ENCODE peak calls at places on chromosomes 12 and 14, in eight cellular contexts. E is MM.1S; P is left ventricle myocardium inferior; O is tibial artery; K is CD8-positive, alpha-beta T cell; S is mucosa of descending colon; D is ascending aorta; F is NT2/D1. W is an unnamed sample. For H3K4me1, the result is how much of the 10 kb centered on the place peaks cover.

GRCh38 chr12:2052861-2053674 is at the start of gene CACNA1C:
- DNase-seq in P (peak), S (peak), K (no peak), D (no peak), O (no peak), F (peak), E (peak), W (no peak)

GRCh38 chr14:83251402-83251801 is 1717.7 kb upstream of the SEL1L start:
- DNase-seq in O (no peak), E (no peak), S (no peak), F (no peak), D (no peak), K (no peak), P (no peak), W (no peak)

GRCh38 chr14:88993946-88994345 is 169.5 kb downstream of the TTC8 start:
- DNase-seq in F (no peak), S (no peak), E (no peak), O (no peak), P (no peak), D (no peak), K (no peak), W (no peak)

GRCh38 chr12:96395236-96395635 is 5.0 kb downstream of the CDK17 start:
- DNase-seq in F (no peak), S (no peak), K (no peak), O (no peak), P (no peak), E (no peak), D (no peak), W (no peak)

GRCh38 chr12:12247584-12247983 is 19.3 kb downstream of the LRP6 start:
- DNase-seq in D (no peak), K (no peak), P (no peak), S (no peak), O (no peak), F (no peak), E (no peak), W (no peak)

GRCh38 chr14:35213869-35214387 is 78.3 kb upstream of the PSMA6 start:
- DNase-seq in P (no peak), F (no peak), O (no peak), K (no peak), D (no peak), S (no peak), E (no peak), W (no peak)

GRCh38 chr12:67926063-67926462 is 63.2 kb upstream of the IFNG-AS1 start:
- DNase-seq in P (no peak), K (no peak), O (no peak), D (no peak), S (no peak), F (no peak), E (no peak), W (no peak)

GRCh38 chr12:68350753-68351152 is 18.6 kb upstream of the MDM1 start:
- DNase-seq in S (no peak), D (no peak), F (no peak), P (no peak), E (no peak), K (no peak), O (no peak), W (no peak)

GRCh38 chr14:86038401-86038985 is 508.5 kb downstream of the FLRT2 start:
- DNase-seq in F (peak), P (no peak), O (peak), D (no peak), S (peak), E (peak), K (peak), W (peak)

GRCh38 chr12:40557980-40558379 is 134.3 kb upstream of the CNTN1 start:
- DNase-seq in D (no peak), S (no peak), K (no peak), O (no peak), F (no peak), E (no peak), P (no peak), W (no peak)

GRCh38 chr12:6965026-6965661 is 5.3 kb downstream of the PHB2 start:
- DNase-seq in F (peak), P (peak), O (peak), K (peak), D (no peak), S (peak), E (peak), W (peak)

GRCh38 chr12:63882844-63883243 is 38.3 kb downstream of the SRGAP1 start:
- DNase-seq in P (peak), E (no peak), F (no peak), O (no peak), S (no peak), D (no peak), K (no peak), W (no peak)

GRCh38 chr12:56071648-56072047 is 8.3 kb upstream of the ERBB3 start:
- DNase-seq in O (no peak), S (no peak), D (no peak), P (no peak), K (no peak), F (no peak), E (no peak), W (no peak)

GRCh38 chr12:53495903-53496751 is 3.1 kb downstream of the MAP3K12 start:
- DNase-seq in D (no peak), F (no peak), K (no peak), P (no peak), O (peak), S (peak), E (no peak), W (no peak)

GRCh38 chr12:71045781-71046180 is 112.0 kb downstream of the TSPAN8 start:
- DNase-seq in K (no peak), F (no peak), P (no peak), E (peak), O (no peak), S (no peak), D (no peak), W (no peak)

GRCh38 chr12:63151898-63152700 is 1.1 kb upstream of the AVPR1A start:
- DNase-seq in S (peak), D (no peak), O (peak), F (peak), P (peak), K (no peak), E (peak), W (no peak)

GRCh38 chr12:17383321-17383720 is 706.7 kb downstream of the RERGL start:
- DNase-seq in S (no peak), F (no peak), D (no peak), P (no peak), E (no peak), O (no peak), K (no peak), W (no peak)

GRCh38 chr12:47082963-47083621 is 3.3 kb upstream of the AMIGO2 start:
- DNase-seq in S (no peak), P (no peak), D (no peak), K (no peak), O (no peak), F (no peak), E (no peak), W (no peak)

GRCh38 chr14:99735189-99736135 is 51.4 kb downstream of the CYP46A1 start:
- DNase-seq in P (peak), F (no peak), D (peak), S (no peak), O (peak), E (no peak), K (no peak), W (no peak)

GRCh38 chr12:109127533-109128242 is 11.3 kb downstream of the ACACB start:
- DNase-seq in O (no peak), S (no peak), D (no peak), P (no peak), E (no peak), F (no peak), K (no peak), W (no peak)

GRCh38 chr14:51552768-51553426 is 98.8 kb upstream of the FRMD6 start:
- DNase-seq in F (no peak), P (no peak), K (no peak), S (peak), E (no peak), O (no peak), D (no peak), W (no peak)

GRCh38 chr12:99984271-99985128 is at the start of gene ANKS1B:
- DNase-seq in D (no peak), F (peak), O (peak), E (peak), P (peak), K (no peak), S (peak), W (peak)

GRCh38 chr12:91704446-91704845 is 441.2 kb downstream of the BTG1 start:
- DNase-seq in E (no peak), D (no peak), F (no peak), K (no peak), P (no peak), O (no peak), S (no peak), W (no peak)

GRCh38 chr14:55316528-55316927 is 45.3 kb downstream of the FBXO34 start:
- DNase-seq in F (no peak), E (no peak), O (no peak), P (no peak), K (no peak), D (no peak), S (peak), W (no peak)

GRCh38 chr12:26798013-26798412 is 35.0 kb downstream of the ITPR2 start:
- DNase-seq in K (no peak), E (peak), S (no peak), P (no peak), O (no peak), F (no peak), D (no peak), W (no peak)

GRCh38 chr14:57171903-57172302 is 96.8 kb downstream of the EXOC5 start:
- DNase-seq in O (no peak), P (no peak), E (no peak), S (no peak), F (no peak), D (no peak), K (no peak), W (no peak)

GRCh38 chr12:30877110-30877875 is 49.3 kb upstream of the TSPAN11 start:
- DNase-seq in D (no peak), O (no peak), S (no peak), K (no peak), E (no peak), P (no peak), F (no peak), W (no peak)

GRCh38 chr14:77032483-77032853 is 4.0 kb upstream of the IRF2BPL start:
- DNase-seq in S (no peak), E (no peak), D (no peak), K (no peak), P (no peak), F (no peak), O (no peak), W (no peak)

GRCh38 chr14:77031680-77032482 is 3.4 kb upstream of the IRF2BPL start:
- DNase-seq in K (no peak), P (no peak), O (peak), F (no peak), S (peak), D (no peak), E (no peak), W (no peak)

GRCh38 chr14:77035267-77035666 is 6.8 kb upstream of the IRF2BPL start:
- DNase-seq in F (no peak), S (no peak), D (no peak), O (no peak), E (no peak), K (no peak), P (no peak), W (no peak)

GRCh38 chr14:77033622-77034521 is 5.4 kb upstream of the IRF2BPL start:
- DNase-seq in P (peak), D (no peak), O (peak), S (peak), F (peak), E (peak), K (peak), W (peak)

GRCh38 chr14:77032854-77033621 is 4.5 kb upstream of the IRF2BPL start:
- DNase-seq in K (peak), D (peak), O (peak), P (peak), F (peak), S (peak), E (peak), W (peak)
- H3K4me1 ChIP-seq in K (half or more), D (half or more), O (half or more), P (half or more), F (under half), S (under half), E (under half), W (half or more)

GRCh38 chr12:104488383-104488782 is 31.6 kb downstream of the CHST11 start:
- DNase-seq in E (no peak), P (no peak), D (no peak), O (no peak), K (no peak), F (no peak), S (no peak), W (no peak)
- H3K4me1 ChIP-seq in E (under half), P (under half), D (under half), O (under half), K (half or more), F (under half), S (under half), W (half or more)

DNA sequence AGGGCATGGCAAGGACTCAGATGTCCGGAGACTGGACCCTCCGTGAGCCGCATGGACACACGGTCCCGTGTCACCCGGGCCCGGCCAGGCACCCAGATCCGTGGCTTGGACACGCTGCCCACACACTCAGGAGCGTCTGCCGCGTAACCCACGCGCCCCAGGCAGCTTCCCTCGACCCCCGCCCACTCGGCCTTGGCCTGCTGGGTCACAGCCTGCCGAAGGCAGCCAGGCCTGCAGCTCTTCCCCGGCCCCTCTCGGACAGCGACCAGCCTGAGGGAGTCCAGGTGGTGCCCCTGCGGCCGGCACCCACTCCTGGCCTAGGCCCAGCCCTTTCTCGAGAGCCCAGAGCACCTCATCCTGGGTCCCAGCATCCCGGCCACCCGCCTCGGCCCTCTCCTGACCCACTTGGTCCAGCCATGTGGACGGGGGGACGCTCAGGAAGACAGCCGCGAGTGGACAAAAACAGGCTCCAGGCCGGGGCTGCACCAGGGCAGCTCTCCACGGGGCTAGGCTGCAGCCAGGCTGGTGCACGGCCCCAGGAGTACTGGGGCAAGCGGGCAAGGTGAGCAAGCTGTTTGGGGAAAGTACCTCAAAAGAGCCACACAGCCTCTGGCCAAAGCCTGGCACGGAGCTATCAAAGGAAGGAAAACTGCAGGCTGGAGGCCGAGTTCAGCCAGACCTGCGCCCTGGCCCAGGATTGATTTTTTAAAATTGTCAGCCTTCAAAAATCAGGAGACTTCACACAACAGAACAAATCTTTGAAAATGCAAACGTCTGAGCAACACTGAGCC is 6.5 kb downstream of the AKT1 start:
- DNase-seq in K (no peak), S (no peak), E (no peak), P (no peak), F (no peak), O (no peak), D (no peak), W (no peak)
- H3K4me1 ChIP-seq in K (under half), S (under half), E (under half), P (half or more), F (under half), O (half or more), D (under half), W (under half)

DNA sequence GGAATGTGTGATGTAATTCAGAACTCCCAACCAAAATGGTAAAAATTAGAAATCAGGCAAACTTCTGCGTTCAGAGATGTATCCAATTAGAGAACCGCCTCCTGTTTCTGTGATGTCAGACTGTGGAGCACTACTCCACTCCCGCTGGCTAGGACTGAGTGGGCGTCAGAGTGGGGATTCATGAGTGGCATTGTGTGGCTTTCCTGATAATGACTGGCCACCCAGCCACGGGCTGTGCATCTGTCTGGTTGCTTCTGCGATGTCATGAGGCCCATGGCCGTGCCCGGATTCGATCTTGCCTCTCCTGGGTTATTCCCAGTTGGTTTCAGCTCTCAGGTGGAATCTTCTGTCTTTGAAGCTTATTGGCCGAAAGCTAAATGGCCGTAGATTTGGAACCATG is 87.1 kb upstream of the KCNA1 start:
- DNase-seq in O (no peak), F (no peak), S (no peak), K (no peak), D (no peak), E (no peak), P (no peak), W (no peak)
- H3K4me1 ChIP-seq in O (under half), F (under half), S (under half), K (under half), D (under half), E (under half), P (under half), W (under half)

DNA sequence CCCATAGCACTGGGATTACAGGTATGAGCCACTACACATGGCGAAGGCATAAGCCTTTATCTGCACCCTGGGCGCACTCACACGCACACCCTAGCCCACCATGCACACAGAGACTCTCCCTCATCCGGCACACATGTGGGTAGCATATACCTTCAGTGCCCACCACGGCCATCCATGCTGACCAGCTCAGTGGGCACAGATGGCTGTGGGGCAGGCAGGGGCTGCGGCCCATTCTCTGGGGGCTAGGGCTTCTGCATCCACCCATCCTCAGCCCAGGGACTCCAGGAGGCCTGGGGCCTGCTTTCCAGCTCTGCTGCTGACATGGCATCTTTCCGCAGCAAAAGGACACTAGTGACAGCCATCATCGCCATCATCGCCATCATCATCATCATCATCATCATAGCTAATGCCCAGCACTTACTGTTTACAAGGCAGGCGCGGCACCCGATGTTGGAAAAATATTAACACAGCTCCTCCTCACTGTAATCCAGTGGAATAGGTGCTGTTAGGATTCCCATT is 111.2 kb downstream of the NCOR2 start:
- DNase-seq in O (no peak), K (no peak), D (no peak), P (no peak), E (no peak), S (no peak), F (no peak), W (no peak)
- H3K4me1 ChIP-seq in O (half or more), K (half or more), D (under half), P (half or more), E (under half), S (under half), F (under half), W (half or more)

DNA sequence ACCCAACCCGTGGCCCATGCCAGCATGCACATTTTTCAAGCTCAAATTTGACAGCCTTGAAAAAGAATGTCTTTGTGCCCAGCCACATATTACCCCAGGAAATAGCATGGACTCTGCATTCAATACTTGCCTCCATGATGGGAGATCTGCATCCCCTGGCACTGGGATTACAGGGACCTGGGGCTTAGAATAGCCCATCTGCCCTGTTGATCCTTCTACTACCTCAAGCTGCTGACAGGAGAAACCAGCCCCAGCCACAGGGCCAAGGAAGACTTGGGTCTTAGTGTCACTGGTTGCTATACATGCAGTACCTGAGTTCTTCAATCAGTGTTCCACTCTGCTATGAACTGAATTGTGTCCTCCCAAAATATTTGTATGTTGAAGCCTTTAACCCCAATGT is 85.3 kb downstream of the LRRC74A start:
- DNase-seq in F (no peak), D (no peak), S (no peak), E (no peak), K (no peak), O (no peak), P (no peak), W (no peak)
- H3K4me1 ChIP-seq in F (under half), D (under half), S (under half), E (under half), K (under half), O (under half), P (under half), W (under half)